ENCODE peak calls at places on chromosomes 3 and 15, in five cellular contexts. V, E, X, I and K are unnamed samples.

GRCh38 chr3:132255041-132255745 is 62.0 kb upstream of the ACP3 start:
- DNase-seq in V (no peak), X (no peak), I (no peak), E (no peak), K (no peak)

GRCh38 chr3:12984023-12984823 is 89.0 kb downstream of the IQSEC1 start:
- DNase-seq in X (peak), I (peak), E (peak), V (no peak), K (peak)

GRCh38 chr15:45126535-45127158 is 3.0 kb downstream of the DUOXA1 start:
- DNase-seq in I (peak), V (no peak), X (peak), E (no peak), K (peak)

GRCh38 chr3:112730210-112730609 is 89.3 kb upstream of the CCDC80 start:
- DNase-seq in V (no peak), E (no peak), X (no peak), I (no peak), K (no peak)

GRCh38 chr3:52502001-52502400 is 6.9 kb downstream of the STAB1 start:
- DNase-seq in E (no peak), I (no peak), V (no peak), X (no peak), K (no peak)

GRCh38 chr3:492586-493296 is 296.2 kb downstream of the CHL1 start:
- DNase-seq in V (no peak), I (no peak), X (no peak), E (no peak), K (no peak)

GRCh38 chr3:53254810-53255359 is 937 bp downstream of the TKT start:
- DNase-seq in I (no peak), V (peak), E (peak), X (peak), K (no peak)

GRCh38 chr3:131328739-131329138 is 52.8 kb upstream of the NUDT16 start:
- DNase-seq in V (no peak), I (no peak), X (no peak), E (no peak), K (no peak)

GRCh38 chr15:47663106-47663505 is 54.2 kb upstream of the SEMA6D start:
- DNase-seq in V (no peak), E (no peak), X (no peak), I (no peak), K (no peak)

GRCh38 chr15:49855917-49856637 is 235.2 kb downstream of the DTWD1 start:
- DNase-seq in E (no peak), X (no peak), I (no peak), V (no peak), K (no peak)

GRCh38 chr15:82663186-82663600 is 16.0 kb upstream of the CPEB1 start:
- DNase-seq in E (peak), V (no peak), X (peak), I (peak), K (no peak)

GRCh38 chr3:173916799-173917198 is 519.3 kb downstream of the NLGN1 start:
- DNase-seq in V (no peak), X (no peak), I (no peak), E (no peak), K (no peak)

GRCh38 chr3:50585919-50586762 is 16.8 kb downstream of the HEMK1 start:
- DNase-seq in I (no peak), V (no peak), X (no peak), E (no peak), K (no peak)

GRCh38 chr15:100762289-100762688 is 117.3 kb upstream of the ALDH1A3 start:
- DNase-seq in E (no peak), V (no peak), X (no peak), I (no peak), K (no peak)

GRCh38 chr3:27174530-27174929 is 194.7 kb downstream of the NEK10 start:
- DNase-seq in X (no peak), E (no peak), I (no peak), V (no peak), K (no peak)

GRCh38 chr3:171772427-171773056 is 37.7 kb downstream of the PLD1 start:
- DNase-seq in V (no peak), E (no peak), I (peak), X (peak), K (peak)

GRCh38 chr15:101025896-101026631 is 106.9 kb downstream of the LRRK1 start:
- DNase-seq in V (no peak), I (no peak), E (peak), X (no peak), K (no peak)

GRCh38 chr3:62827550-62827949 is 47.7 kb downstream of the CADPS start:
- DNase-seq in I (no peak), V (no peak), X (no peak), E (no peak), K (no peak)

GRCh38 chr3:525415-525814 is 328.9 kb downstream of the CHL1 start:
- DNase-seq in X (no peak), E (no peak), I (no peak), V (no peak), K (no peak)

GRCh38 chr15:33200444-33200843 is 5.9 kb upstream of the FMN1 start:
- DNase-seq in E (no peak), V (no peak), X (no peak), I (peak), K (no peak)

GRCh38 chr15:101489633-101490407 is at the start of gene PCSK6:
- DNase-seq in E (peak), X (peak), V (no peak), I (no peak), K (no peak)

GRCh38 chr3:196207159-196207832 is 3.9 kb downstream of the ZDHHC19 start:
- DNase-seq in E (no peak), V (no peak), I (no peak), X (peak), K (no peak)

GRCh38 chr3:58271901-58272501 is 34.0 kb upstream of the RPP14 start:
- DNase-seq in I (no peak), V (no peak), X (no peak), E (no peak), K (peak)

GRCh38 chr15:78100886-78101285 is 8.5 kb downstream of the SH2D7 start:
- DNase-seq in I (no peak), E (no peak), V (no peak), X (no peak), K (no peak)

GRCh38 chr3:155416500-155417118 is 123.1 kb upstream of the STRIT1 start:
- DNase-seq in V (no peak), X (no peak), E (no peak), I (no peak), K (no peak)

GRCh38 chr3:187077085-187077484 is 62.2 kb downstream of the RPL39L start:
- DNase-seq in X (no peak), I (no peak), V (no peak), E (no peak), K (no peak)

GRCh38 chr3:179969525-179969924 is 67.2 kb downstream of the PEX5L start:
- DNase-seq in X (no peak), V (peak), E (no peak), I (no peak), K (peak)

GRCh38 chr3:17942856-17943255 is 200.4 kb upstream of the TBC1D5 start:
- DNase-seq in E (no peak), X (no peak), I (no peak), V (no peak), K (no peak)

GRCh38 chr3:2876362-2876761 is 233.8 kb downstream of the IL5RA start:
- DNase-seq in X (no peak), I (no peak), V (no peak), E (no peak), K (no peak)

GRCh38 chr15:63348392-63348791 is 33.3 kb downstream of the CA12 start:
- DNase-seq in I (no peak), X (no peak), V (no peak), E (no peak), K (no peak)

GRCh38 chr15:41106947-41107346 is 9.1 kb downstream of the INO80 start:
- DNase-seq in X (no peak), E (no peak), V (no peak), I (no peak), K (no peak)

GRCh38 chr15:77474310-77474986 is 53.8 kb downstream of the HMG20A start:
- DNase-seq in V (no peak), I (no peak), E (no peak), X (no peak), K (no peak)

GRCh38 chr3:10116138-10116460 is 624 bp downstream of the BRK1 start:
- DNase-seq in I (peak), V (no peak), E (peak), X (peak), K (no peak)

GRCh38 chr15:68815598-68815997 is 5.1 kb downstream of the ANP32A start:
- DNase-seq in V (no peak), I (no peak), X (no peak), E (no peak), K (no peak)

GRCh38 chr15:45732544-45733130 is 97.8 kb downstream of the SQOR start:
- DNase-seq in E (no peak), X (no peak), I (no peak), V (no peak), K (no peak)

GRCh38 chr15:77457619-77458265 is 37.1 kb downstream of the HMG20A start:
- DNase-seq in I (no peak), E (no peak), X (no peak), V (no peak), K (no peak)

DNA sequence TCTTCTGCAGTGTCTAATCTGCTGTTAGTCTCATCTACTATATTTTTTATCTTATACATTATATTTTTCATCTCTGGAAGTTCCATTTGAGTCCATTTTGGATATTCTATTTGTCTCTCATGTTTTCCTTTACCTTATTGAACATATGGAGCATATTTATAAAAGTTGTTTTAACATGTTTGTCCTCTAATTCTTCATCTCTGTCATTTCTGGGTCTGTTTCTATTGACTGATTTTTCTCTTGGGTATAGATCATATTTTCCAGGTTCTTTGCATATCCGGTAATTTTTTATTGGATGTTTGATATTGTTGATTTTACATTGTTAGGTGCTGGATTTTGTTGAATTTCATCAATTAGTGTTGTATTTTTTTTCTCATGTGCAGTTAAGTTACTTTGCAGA is 37.5 kb upstream of the KLHL24 start:
- DNase-seq in E (no peak), X (no peak), V (no peak), I (no peak), K (no peak)
- TF ChIP-seq EZH2 in E (no peak), X (no peak), V (no peak), I (no peak), K (no peak)

GRCh38 chr15:72604794-72605193 is 49.7 kb upstream of the GOLGA6B start:
- DNase-seq in E (no peak), I (no peak), X (peak), V (no peak), K (peak)
- TF ChIP-seq SRF in E (no peak), I (no peak), X (no peak), V (no peak), K (no peak)

GRCh38 chr3:11720220-11721113 is 76.8 kb upstream of the VGLL4 start:
- DNase-seq in X (peak), E (peak), V (no peak), I (peak), K (peak)
- TF ChIP-seq EZH2 in X (peak), E (peak), V (no peak), I (no peak), K (no peak)

DNA sequence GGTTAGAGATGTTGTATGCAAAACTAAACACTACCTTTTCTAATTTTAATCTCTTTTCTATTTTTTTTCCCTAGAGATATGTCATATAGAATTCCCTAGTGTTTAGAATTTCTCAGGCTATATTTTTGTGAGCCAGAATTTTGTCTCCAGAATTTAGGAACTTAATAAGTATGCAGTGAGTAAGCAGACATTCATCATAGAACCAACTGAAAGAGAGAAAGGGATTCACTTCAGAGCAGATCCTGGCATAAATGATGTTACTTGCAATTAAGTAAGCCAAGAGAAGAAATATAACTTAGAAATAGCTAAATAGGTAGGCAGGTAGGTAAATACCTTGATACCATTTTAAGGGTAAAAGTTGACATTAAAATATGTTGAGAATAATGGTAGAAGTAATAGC is 288.9 kb downstream of the ZNF385D start:
- DNase-seq in I (no peak), V (no peak), X (no peak), E (no peak), K (no peak)
- TF ChIP-seq SRF in I (no peak), V (no peak), X (no peak), E (no peak), K (no peak)

GRCh38 chr3:88000853-88001252 is 58.0 kb downstream of the CGGBP1 start:
- DNase-seq in I (no peak), X (no peak), E (peak), V (no peak), K (no peak)
- TF ChIP-seq EZH2 in I (no peak), X (no peak), E (no peak), V (no peak), K (no peak)

GRCh38 chr3:90136468-90137191 is 1029.2 kb downstream of the EPHA3 start:
- DNase-seq in V (no peak), E (no peak), I (no peak), X (no peak), K (no peak)
- TF ChIP-seq SRF in V (no peak), E (no peak), I (no peak), X (no peak), K (no peak)

GRCh38 chr3:169661567-169662214 is 1.8 kb downstream of the MECOM start:
- DNase-seq in X (no peak), E (peak), V (no peak), I (no peak), K (no peak)
- TF ChIP-seq EZH2 in X (no peak), E (peak), V (no peak), I (peak), K (no peak)

DNA sequence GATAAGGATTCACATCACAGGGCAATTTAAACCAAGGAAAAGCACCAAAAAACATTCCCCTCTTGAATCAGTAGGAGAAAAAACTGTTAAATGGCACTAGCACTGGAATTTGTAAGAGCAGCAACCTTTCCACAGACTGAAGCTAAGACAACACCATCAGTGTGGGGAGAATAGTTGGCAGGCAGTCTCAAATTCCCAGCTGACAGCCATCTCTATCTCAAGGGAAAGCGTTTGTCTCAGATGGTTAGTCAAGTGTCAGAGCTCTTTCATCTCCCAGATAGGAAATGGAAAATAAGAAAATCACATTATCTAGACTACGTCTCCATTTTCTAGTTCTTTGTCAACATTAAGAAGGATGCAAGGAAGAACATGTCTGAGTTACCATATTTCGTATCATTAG is 228.7 kb downstream of the WDR72 start:
- DNase-seq in X (no peak), I (no peak), E (no peak), V (no peak), K (no peak)
- TF ChIP-seq SRF in X (no peak), I (no peak), E (no peak), V (no peak), K (no peak)

DNA sequence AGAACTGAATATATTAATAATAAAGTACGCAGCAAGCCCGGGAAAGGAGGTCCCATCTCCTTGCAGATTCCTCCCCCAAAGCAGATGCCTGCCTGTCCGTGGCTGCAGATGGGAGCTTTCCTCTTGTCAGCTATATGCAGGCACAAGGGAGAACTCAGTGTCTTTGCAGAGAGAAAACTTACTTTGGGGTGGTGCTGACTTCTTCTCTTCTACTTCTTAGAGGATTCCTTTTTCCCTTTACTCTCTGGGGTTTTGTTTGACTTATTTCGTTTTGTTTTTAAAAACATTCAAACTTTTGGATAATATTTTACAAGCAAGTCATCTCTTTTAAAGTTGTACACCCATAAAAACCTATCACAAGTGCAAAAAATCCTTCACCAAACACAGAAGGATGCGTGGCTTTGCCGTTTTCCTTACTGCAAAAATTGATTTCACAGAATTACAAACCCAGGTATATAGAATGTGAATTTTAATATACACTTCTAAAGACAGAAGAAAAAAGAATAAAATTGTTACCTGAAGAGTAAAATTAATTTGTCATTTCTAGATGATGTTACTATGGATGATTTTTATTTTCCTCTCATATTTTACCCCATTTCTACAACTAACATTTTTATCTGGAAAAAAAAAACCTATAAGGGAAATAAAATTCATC is 65.3 kb upstream of the IGF1R start:
- DNase-seq in V (no peak), X (no peak), E (no peak), I (no peak), K (no peak)
- TF ChIP-seq EZH2 in V (no peak), X (no peak), E (no peak), I (no peak), K (no peak)

GRCh38 chr3:194019766-194020165 is 116.2 kb upstream of the HES1 start:
- DNase-seq in I (no peak), E (no peak), X (no peak), V (no peak), K (no peak)
- TF ChIP-seq SRF in I (no peak), E (no peak), X (no peak), V (no peak), K (no peak)